ENCODE peak calls at places on chromosomes 12 and 14, in five cellular contexts. V is GM23338, H is OCI-LY7, D is MM.1S, O is HCT116. X is an unnamed sample. For H3K9me2, the result is how much of the 10 kb centered on the place peaks cover.

GRCh38 chr12:3075315-3075714 is 1.9 kb upstream of the TSPAN9 start:
- DNase-seq in V (no peak), H (no peak), D (no peak), O (no peak), X (no peak)

GRCh38 chr12:120669055-120669828 is 17.7 kb upstream of the MLEC start:
- DNase-seq in V (peak), H (peak), D (no peak), O (no peak), X (peak)

GRCh38 chr12:193282-193681 is 20.7 kb downstream of the SLC6A12 start:
- DNase-seq in V (no peak), H (no peak), D (no peak), O (no peak), X (no peak)

GRCh38 chr14:70188292-70188607 is 501 bp downstream of the SLC8A3 start:
- DNase-seq in V (peak), H (no peak), D (no peak), O (no peak), X (no peak)

GRCh38 chr12:103712191-103712590 is 125.1 kb downstream of the STAB2 start:
- DNase-seq in V (no peak), H (no peak), D (no peak), O (no peak), X (no peak)

GRCh38 chr12:124734224-124734788 is 129.4 kb downstream of the SCARB1 start:
- DNase-seq in V (peak), H (no peak), D (no peak), O (no peak), X (no peak)

GRCh38 chr14:21669284-21669683 is 4.3 kb downstream of the OR4E1 start:
- DNase-seq in V (no peak), H (no peak), D (no peak), O (no peak), X (peak)

GRCh38 chr12:18428416-18428815 is 167.1 kb downstream of the PIK3C2G start:
- DNase-seq in V (no peak), H (no peak), D (no peak), O (no peak), X (no peak)

GRCh38 chr14:63508033-63508432 is 35.1 kb downstream of the PPP2R5E start:
- DNase-seq in V (peak), H (no peak), D (no peak), O (no peak), X (no peak)

GRCh38 chr12:2959194-2959507 is at the start of gene TEAD4:
- DNase-seq in V (peak), H (no peak), D (peak), O (peak), X (peak)

GRCh38 chr12:5969974-5970690 is 25.1 kb upstream of the ANO2 start:
- DNase-seq in V (no peak), H (no peak), D (no peak), O (no peak), X (no peak)

GRCh38 chr14:93081875-93082570 is 33.7 kb downstream of the ITPK1 start:
- DNase-seq in V (no peak), H (no peak), D (no peak), O (no peak), X (no peak)

GRCh38 chr12:122965851-122966742 is at the start of gene ABCB9:
- DNase-seq in V (peak), H (peak), D (peak), O (peak), X (peak)

DNA sequence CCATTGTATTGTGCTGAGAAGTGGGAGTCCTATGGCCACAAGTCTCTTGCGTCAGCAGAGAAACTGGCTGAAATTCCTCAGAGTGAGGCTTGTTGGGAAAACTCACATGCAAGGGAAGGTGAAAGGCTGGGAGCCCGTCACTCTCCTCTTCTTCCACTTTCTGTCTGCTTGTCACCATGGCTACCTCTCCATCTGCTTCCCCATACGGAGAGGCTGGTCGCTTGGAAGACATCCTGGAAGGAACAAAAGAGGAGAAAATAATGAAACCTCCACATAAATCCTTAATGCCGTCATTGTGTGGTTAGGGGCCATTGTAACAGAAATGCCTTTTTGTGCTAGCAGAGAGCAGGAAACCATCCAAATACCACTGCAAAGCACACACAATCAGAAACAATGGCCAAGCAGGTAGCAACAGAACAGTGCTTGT is 53.7 kb downstream of the SOX5 start:
- DNase-seq in V (peak), H (no peak), D (no peak), O (no peak), X (no peak)
- H3K4me3 ChIP-seq in V (no peak), H (no peak), D (no peak), O (no peak), X (no peak)

GRCh38 chr12:74547249-74547648 is 9.6 kb downstream of the ATXN7L3B start:
- DNase-seq in V (no peak), H (no peak), D (no peak), O (no peak), X (no peak)
- H3K9me2 ChIP-seq in V (under half), H (under half), D (under half), O (under half), X (under half)

GRCh38 chr12:53694746-53695145 is 18.9 kb upstream of the ATP5MC2 start:
- DNase-seq in V (peak), H (no peak), D (no peak), O (no peak), X (no peak)

GRCh38 chr12:53696285-53696654 is 20.4 kb upstream of the ATP5MC2 start:
- DNase-seq in V (peak), H (peak), D (peak), O (peak), X (peak)

GRCh38 chr12:53696655-53697321 is 20.9 kb upstream of the ATP5MC2 start:
- DNase-seq in V (peak), H (no peak), D (no peak), O (no peak), X (no peak)

GRCh38 chr12:53698948-53699672 is 23.2 kb upstream of the ATP5MC2 start:
- DNase-seq in V (no peak), H (no peak), D (no peak), O (no peak), X (no peak)

DNA sequence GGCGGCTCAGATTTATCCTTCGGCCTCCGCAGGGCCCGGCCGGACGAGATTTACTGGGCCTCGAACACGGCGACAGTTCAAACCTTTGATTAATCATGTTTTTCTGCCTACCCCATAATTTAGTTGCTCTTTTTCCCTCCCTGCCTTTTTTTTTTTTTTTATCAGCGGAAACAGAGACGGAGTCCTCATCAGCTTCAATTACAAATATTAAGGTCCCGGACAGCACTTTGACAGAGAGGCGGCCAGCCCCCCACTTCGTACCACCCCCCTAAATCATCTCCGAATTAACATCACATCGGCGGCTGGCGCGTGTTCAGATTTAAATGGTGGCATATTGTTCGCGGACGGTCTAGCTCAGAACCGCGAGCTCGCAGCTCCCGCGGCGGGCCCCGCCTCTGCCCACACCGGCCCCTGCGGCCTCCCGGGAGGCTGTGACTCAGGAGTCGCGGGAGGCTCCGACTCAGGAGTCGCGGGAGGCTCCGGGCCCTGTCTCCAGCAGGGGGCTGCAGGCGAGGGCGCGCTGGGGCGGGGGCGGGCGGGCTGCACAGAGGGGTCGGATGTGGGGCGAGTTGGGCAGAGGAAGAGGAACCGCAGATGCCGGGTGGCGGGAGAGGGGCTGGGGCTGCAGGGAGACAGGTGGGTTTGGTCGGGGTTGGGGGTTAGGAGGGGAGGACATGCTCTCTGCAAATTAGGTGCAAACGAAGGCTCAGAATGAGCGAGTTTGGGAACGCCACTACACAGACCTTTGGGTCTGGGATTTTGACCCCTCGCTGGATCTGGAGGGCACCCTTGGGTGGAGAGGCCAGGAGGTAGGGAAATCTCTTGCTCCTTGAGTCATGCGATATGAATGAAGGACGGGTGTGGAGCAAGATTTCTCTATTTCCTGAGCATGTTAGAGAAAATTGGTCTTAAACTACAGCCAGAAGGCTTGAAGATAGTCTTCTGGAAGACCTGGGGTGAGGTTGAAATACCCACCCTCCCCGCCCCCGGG is 19.6 kb upstream of the ATP5MC2 start:
- DNase-seq in V (peak), H (no peak), D (no peak), O (peak), X (peak)
- H3K4me3 ChIP-seq in V (peak), H (no peak), D (no peak), O (peak), X (peak)

GRCh38 chr14:67416085-67416484 is 4.1 kb upstream of the PLEK2 start:
- DNase-seq in V (no peak), H (no peak), D (no peak), O (no peak), X (peak)

GRCh38 chr14:67418368-67419174 is 6.6 kb upstream of the PLEK2 start:
- DNase-seq in V (no peak), H (no peak), D (no peak), O (no peak), X (peak)

GRCh38 chr14:67416810-67417209 is 4.8 kb upstream of the PLEK2 start:
- DNase-seq in V (no peak), H (peak), D (no peak), O (no peak), X (no peak)

GRCh38 chr14:67420102-67420739 is 8.3 kb upstream of the PLEK2 start:
- DNase-seq in V (peak), H (peak), D (peak), O (no peak), X (no peak)

GRCh38 chr14:67417633-67418032 is 5.7 kb upstream of the PLEK2 start:
- DNase-seq in V (no peak), H (no peak), D (no peak), O (no peak), X (no peak)
- H3K9me2 ChIP-seq in V (under half), H (under half), D (under half), O (under half), X (under half)

DNA sequence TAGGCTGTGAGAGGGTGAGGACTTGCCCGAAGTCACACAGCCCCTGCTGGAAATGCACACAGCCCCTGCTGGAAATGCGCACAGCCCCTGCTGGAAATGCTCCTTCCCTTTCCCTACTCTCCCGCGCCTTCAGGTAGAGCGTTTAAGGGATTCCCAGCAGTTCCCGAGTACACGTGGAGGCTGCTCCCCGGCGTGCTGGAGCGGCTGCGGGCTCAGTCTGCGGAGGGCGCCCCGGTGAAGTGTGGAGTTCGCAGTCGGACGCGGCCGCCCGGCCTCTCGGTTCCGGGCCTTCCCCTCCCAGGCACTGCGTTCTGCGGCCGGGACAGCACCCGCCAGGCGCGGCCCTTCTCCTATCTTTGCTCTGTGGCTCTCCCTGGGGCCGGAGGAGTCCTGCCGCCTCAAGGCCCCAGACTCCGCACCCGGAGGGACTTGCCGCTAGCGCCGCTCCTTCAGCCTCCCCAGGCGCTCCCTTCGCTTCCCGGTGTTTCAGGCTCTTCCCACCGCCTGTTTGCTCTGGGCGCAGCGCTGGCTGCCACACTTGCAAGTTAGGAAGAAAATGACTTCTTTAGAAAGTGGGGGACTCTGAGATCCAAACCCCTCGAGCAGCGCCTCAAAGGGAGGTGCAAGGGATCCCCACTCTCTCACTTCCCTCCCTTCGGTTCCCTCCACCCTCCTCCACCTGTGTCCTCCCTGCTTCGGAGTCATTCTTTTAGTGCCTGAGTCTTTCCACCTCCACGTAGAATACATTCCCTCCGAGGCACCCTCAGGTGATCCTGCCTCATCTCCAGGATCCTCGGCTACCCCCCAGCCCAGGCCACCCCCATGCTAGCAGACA is 8.3 kb upstream of the TBX5 start:
- DNase-seq in V (peak), H (no peak), D (no peak), O (no peak), X (peak)
- H3K4me3 ChIP-seq in V (peak), H (no peak), D (no peak), O (no peak), X (no peak)

GRCh38 chr12:48767047-48767446 is 21.8 kb downstream of the ADCY6 start:
- DNase-seq in V (no peak), H (no peak), D (no peak), O (no peak), X (no peak)

GRCh38 chr12:48767521-48767920 is 21.4 kb downstream of the ADCY6 start:
- DNase-seq in V (no peak), H (no peak), D (no peak), O (no peak), X (no peak)

GRCh38 chr12:48768147-48768546 is 20.7 kb downstream of the ADCY6 start:
- DNase-seq in V (peak), H (no peak), D (no peak), O (no peak), X (no peak)

GRCh38 chr12:48765753-48766162 is 23.1 kb downstream of the ADCY6 start:
- DNase-seq in V (no peak), H (no peak), D (peak), O (no peak), X (no peak)

GRCh38 chr12:48764521-48764920 is 24.4 kb downstream of the ADCY6 start:
- DNase-seq in V (no peak), H (no peak), D (peak), O (no peak), X (no peak)
- H3K9me2 ChIP-seq in V (under half), H (under half), D (under half), O (under half), X (under half)

DNA sequence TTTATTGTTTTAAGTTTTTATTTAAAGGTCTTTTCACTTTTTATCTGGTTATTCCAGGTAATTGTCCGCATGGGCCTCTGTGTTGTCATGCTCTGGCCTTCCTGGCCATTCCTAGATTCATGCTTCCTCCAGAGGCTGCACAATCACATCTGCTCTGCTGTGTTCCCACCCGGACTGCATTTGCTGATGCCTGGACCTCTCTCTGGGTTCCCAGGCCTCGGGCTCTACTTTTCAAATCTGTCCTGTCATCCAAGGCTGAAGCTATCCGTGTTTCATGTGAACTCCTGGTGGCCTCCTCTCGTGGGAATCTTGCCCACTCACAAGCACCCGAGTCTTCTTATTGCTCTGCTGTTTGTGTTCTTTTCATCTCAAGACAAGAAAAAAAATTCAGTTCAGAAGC is 16.1 kb upstream of the VDR start:
- DNase-seq in V (no peak), H (no peak), D (no peak), O (no peak), X (no peak)
- H3K4me3 ChIP-seq in V (no peak), H (no peak), D (no peak), O (no peak), X (no peak)

GRCh38 chr14:24187538-24187915 is 1.1 kb downstream of the IPO4 start:
- DNase-seq in V (no peak), H (no peak), D (no peak), O (no peak), X (no peak)
- H3K9me2 ChIP-seq in V (under half), H (under half), D (under half), O (under half), X (under half)

GRCh38 chr14:23692416-23692815 is 56.3 kb downstream of the DHRS2 start:
- DNase-seq in V (no peak), H (no peak), D (no peak), O (no peak), X (no peak)

GRCh38 chr14:23693252-23693775 is 57.1 kb downstream of the DHRS2 start:
- DNase-seq in V (no peak), H (no peak), D (no peak), O (no peak), X (no peak)

GRCh38 chr14:23696706-23697239 is 60.6 kb downstream of the DHRS2 start:
- DNase-seq in V (no peak), H (no peak), D (no peak), O (no peak), X (no peak)

GRCh38 chr14:23695220-23695999 is 59.2 kb downstream of the DHRS2 start:
- DNase-seq in V (peak), H (no peak), D (no peak), O (no peak), X (peak)

GRCh38 chr14:23694085-23694975 is 58.2 kb downstream of the DHRS2 start:
- DNase-seq in V (peak), H (no peak), D (no peak), O (peak), X (peak)
- H3K4me3 ChIP-seq in V (peak), H (no peak), D (no peak), O (no peak), X (no peak)

X was measured in hepatocyte.